ENCODE peak calls at places on chromosomes 11 and 22, in ten cellular contexts. One of them, this sample, is unnamed.

GRCh38 chr11:14350215-14350614 is 8.8 kb downstream of the RRAS2 start:
- DNase-seq in heart right ventricle: no peak
- DNase-seq in H1: no peak
- DNase-seq in psoas muscle: no peak
- DNase-seq in RWPE2: no peak
- DNase-seq in mucosa of descending colon: no peak
- DNase-seq in uterus: no peak
- DNase-seq in tibial nerve: no peak
- DNase-seq in heart left ventricle: no peak
- DNase-seq in epithelial cell of esophagus: no peak
- DNase-seq in this sample: no peak

GRCh38 chr22:44920183-44920582 is 89.6 kb downstream of the PHF21B start:
- DNase-seq in heart left ventricle: no peak
- DNase-seq in psoas muscle: no peak
- DNase-seq in H1: no peak
- DNase-seq in epithelial cell of esophagus: no peak
- DNase-seq in uterus: no peak
- DNase-seq in RWPE2: peak; percentile 45
- DNase-seq in tibial nerve: no peak
- DNase-seq in mucosa of descending colon: no peak
- DNase-seq in heart right ventricle: no peak
- DNase-seq in this sample: no peak

GRCh38 chr22:39478461-39478860 is 21.6 kb downstream of the MGAT3 start:
- DNase-seq in mucosa of descending colon: peak; percentile 70
- DNase-seq in psoas muscle: peak; percentile 55
- DNase-seq in uterus: no peak
- DNase-seq in heart right ventricle: no peak
- DNase-seq in RWPE2: no peak
- DNase-seq in tibial nerve: no peak
- DNase-seq in epithelial cell of esophagus: peak; percentile 61
- DNase-seq in heart left ventricle: no peak
- DNase-seq in H1: no peak
- DNase-seq in this sample: no peak

GRCh38 chr11:83910135-83910534 is 624.0 kb upstream of the CCDC90B start:
- DNase-seq in RWPE2: no peak
- DNase-seq in heart right ventricle: no peak
- DNase-seq in uterus: no peak
- DNase-seq in tibial nerve: no peak
- DNase-seq in heart left ventricle: no peak
- DNase-seq in epithelial cell of esophagus: no peak
- DNase-seq in psoas muscle: no peak
- DNase-seq in H1: no peak
- DNase-seq in mucosa of descending colon: no peak
- DNase-seq in this sample: no peak

GRCh38 chr11:33412231-33412630 is 155.1 kb downstream of the HIPK3 start:
- DNase-seq in H1: no peak
- DNase-seq in RWPE2: no peak
- DNase-seq in epithelial cell of esophagus: no peak
- DNase-seq in heart right ventricle: no peak
- DNase-seq in psoas muscle: no peak
- DNase-seq in tibial nerve: no peak
- DNase-seq in uterus: no peak
- DNase-seq in mucosa of descending colon: no peak
- DNase-seq in heart left ventricle: no peak
- DNase-seq in this sample: no peak

GRCh38 chr11:58199271-58199670 is 4.7 kb downstream of the OR1S2 start:
- DNase-seq in psoas muscle: no peak
- DNase-seq in heart right ventricle: no peak
- DNase-seq in tibial nerve: no peak
- DNase-seq in heart left ventricle: no peak
- DNase-seq in uterus: no peak
- DNase-seq in RWPE2: no peak
- DNase-seq in H1: no peak
- DNase-seq in mucosa of descending colon: no peak
- DNase-seq in epithelial cell of esophagus: no peak
- DNase-seq in this sample: no peak

GRCh38 chr22:46575915-46576555 is 38.6 kb upstream of the CELSR1 start:
- DNase-seq in heart right ventricle: no peak
- DNase-seq in uterus: no peak
- DNase-seq in psoas muscle: peak; percentile 44
- DNase-seq in RWPE2: peak; percentile 42
- DNase-seq in epithelial cell of esophagus: no peak
- DNase-seq in tibial nerve: no peak
- DNase-seq in mucosa of descending colon: peak; percentile 75
- DNase-seq in heart left ventricle: peak; percentile 33
- DNase-seq in H1: no peak
- DNase-seq in this sample: no peak

GRCh38 chr11:75492181-75492820 is 33.4 kb downstream of the GDPD5 start:
- DNase-seq in RWPE2: no peak
- DNase-seq in epithelial cell of esophagus: peak; percentile 62
- DNase-seq in H1: peak; percentile 21
- DNase-seq in heart left ventricle: no peak
- DNase-seq in heart right ventricle: no peak
- DNase-seq in psoas muscle: no peak
- DNase-seq in uterus: no peak
- DNase-seq in tibial nerve: no peak
- DNase-seq in mucosa of descending colon: no peak
- DNase-seq in this sample: no peak

GRCh38 chr11:77046060-77046501 is 11.9 kb downstream of the B3GNT6 start:
- DNase-seq in tibial nerve: no peak
- DNase-seq in epithelial cell of esophagus: peak; percentile 56
- DNase-seq in psoas muscle: no peak
- DNase-seq in RWPE2: no peak
- DNase-seq in uterus: peak; percentile 35
- DNase-seq in mucosa of descending colon: peak; percentile 85
- DNase-seq in heart right ventricle: peak; percentile 29
- DNase-seq in heart left ventricle: no peak
- DNase-seq in H1: no peak
- DNase-seq in this sample: no peak

GRCh38 chr11:70547821-70548670 is 149.7 kb downstream of the CTTN start:
- DNase-seq in psoas muscle: peak; percentile 39
- DNase-seq in tibial nerve: no peak
- DNase-seq in heart left ventricle: no peak
- DNase-seq in mucosa of descending colon: peak; percentile 50
- DNase-seq in epithelial cell of esophagus: no peak
- DNase-seq in uterus: no peak
- DNase-seq in RWPE2: no peak
- DNase-seq in heart right ventricle: no peak
- DNase-seq in H1: no peak
- DNase-seq in this sample: no peak

GRCh38 chr22:22079404-22080148 is 97.0 kb upstream of the TOP3B start:
- DNase-seq in RWPE2: no peak
- DNase-seq in H1: no peak
- DNase-seq in mucosa of descending colon: no peak
- DNase-seq in uterus: no peak
- DNase-seq in heart right ventricle: no peak
- DNase-seq in psoas muscle: no peak
- DNase-seq in tibial nerve: no peak
- DNase-seq in heart left ventricle: no peak
- DNase-seq in epithelial cell of esophagus: no peak
- DNase-seq in this sample: no peak

GRCh38 chr22:29587938-29588699 is 7.2 kb upstream of the NIPSNAP1 start:
- DNase-seq in RWPE2: peak; percentile 83
- DNase-seq in tibial nerve: no peak
- DNase-seq in heart left ventricle: no peak
- DNase-seq in mucosa of descending colon: no peak
- DNase-seq in psoas muscle: no peak
- DNase-seq in H1: no peak
- DNase-seq in heart right ventricle: no peak
- DNase-seq in uterus: no peak
- DNase-seq in epithelial cell of esophagus: peak; percentile 93
- DNase-seq in this sample: peak; percentile 63

GRCh38 chr11:66262696-66263095 is 5.7 kb upstream of the RAB1B start:
- DNase-seq in H1: no peak
- DNase-seq in tibial nerve: no peak
- DNase-seq in psoas muscle: peak; percentile 40
- DNase-seq in heart left ventricle: no peak
- DNase-seq in epithelial cell of esophagus: no peak
- DNase-seq in heart right ventricle: no peak
- DNase-seq in RWPE2: no peak
- DNase-seq in uterus: no peak
- DNase-seq in mucosa of descending colon: no peak
- DNase-seq in this sample: no peak
- H3K4me3 ChIP-seq in H1: no peak overlapping the region
- H3K4me3 ChIP-seq in tibial nerve: no peak overlapping the region
- H3K4me3 ChIP-seq in psoas muscle: no peak overlapping the region
- H3K4me3 ChIP-seq in heart left ventricle: no peak overlapping the region
- H3K4me3 ChIP-seq in epithelial cell of esophagus: no peak overlapping the region
- H3K4me3 ChIP-seq in heart right ventricle: no peak overlapping the region
- H3K4me3 ChIP-seq in RWPE2: no peak overlapping the region
- H3K4me3 ChIP-seq in uterus: no peak overlapping the region
- H3K4me3 ChIP-seq in mucosa of descending colon: no peak overlapping the region
- H3K4me3 ChIP-seq in this sample: no peak overlapping the region

DNA sequence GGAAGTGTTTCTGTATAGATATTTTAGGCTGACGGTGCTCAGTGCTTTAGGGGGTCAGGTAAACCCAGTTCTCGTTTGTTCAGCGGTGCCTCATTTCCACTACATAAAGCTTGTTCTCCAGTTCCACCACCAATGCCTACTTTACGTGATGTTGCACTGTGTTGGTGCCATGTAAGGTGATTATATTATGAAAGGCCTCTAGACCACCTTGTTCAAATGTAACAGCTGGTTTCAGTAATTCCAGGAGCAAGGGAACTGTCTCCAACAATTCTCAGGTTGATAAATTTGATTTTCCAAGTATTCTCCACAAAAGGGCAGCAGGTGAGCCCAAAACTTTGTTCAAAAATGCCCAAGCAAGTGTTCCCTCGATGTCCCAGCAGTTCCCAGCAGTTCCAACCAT is 83.7 kb upstream of the SEPTIN5 start:
- DNase-seq in uterus: no peak
- DNase-seq in tibial nerve: no peak
- DNase-seq in heart left ventricle: no peak
- DNase-seq in heart right ventricle: no peak
- DNase-seq in RWPE2: no peak
- DNase-seq in psoas muscle: no peak
- DNase-seq in mucosa of descending colon: no peak
- DNase-seq in epithelial cell of esophagus: no peak
- DNase-seq in H1: no peak
- DNase-seq in this sample: no peak
- TF ChIP-seq CTCF in uterus: no peak
- TF ChIP-seq CTCF in tibial nerve: no peak
- TF ChIP-seq CTCF in heart left ventricle: no peak
- TF ChIP-seq CTCF in heart right ventricle: no peak
- TF ChIP-seq CTCF in RWPE2: no peak
- TF ChIP-seq CTCF in psoas muscle: no peak
- TF ChIP-seq CTCF in mucosa of descending colon: no peak
- TF ChIP-seq CTCF in epithelial cell of esophagus: no peak
- TF ChIP-seq CTCF in H1: no peak
- TF ChIP-seq CTCF in this sample: no peak

DNA sequence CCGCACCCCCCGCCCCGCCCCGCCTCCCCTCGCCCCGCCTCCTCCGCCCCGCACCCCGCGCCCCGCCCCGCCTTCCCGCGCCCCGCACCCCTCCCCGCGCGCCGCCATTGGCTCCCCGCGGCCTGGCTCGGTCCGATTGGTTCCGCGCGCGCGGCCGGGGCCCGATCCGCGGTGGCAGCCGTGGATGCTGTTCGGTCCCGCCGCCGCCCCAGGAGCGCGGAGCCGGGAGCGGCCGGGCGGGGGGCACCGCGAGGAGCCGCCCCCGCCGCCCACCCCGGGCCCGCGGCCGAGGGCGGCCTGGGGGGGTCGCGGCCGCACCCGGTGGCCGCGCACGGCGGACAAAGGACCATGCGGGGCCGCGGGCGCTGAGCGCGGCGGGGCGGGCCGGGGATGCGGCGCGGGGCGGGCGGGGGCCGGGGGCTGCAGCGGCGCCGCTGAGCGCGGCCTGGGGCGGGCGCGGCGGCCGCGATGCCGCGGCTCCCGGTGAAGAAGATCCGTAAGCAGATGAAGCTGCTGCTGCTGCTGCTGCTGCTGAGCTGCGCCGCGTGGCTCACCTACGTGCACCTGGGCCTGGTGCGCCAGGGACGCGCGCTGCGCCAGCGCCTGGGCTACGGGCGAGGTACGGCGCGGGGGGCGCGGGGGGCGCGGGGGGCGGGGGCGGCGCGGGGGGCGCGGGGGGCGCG is at the start of gene B4GALNT4:
- DNase-seq in mucosa of descending colon: peak; percentile 13
- DNase-seq in psoas muscle: peak; percentile 34
- DNase-seq in heart left ventricle: no peak
- DNase-seq in H1: no peak
- DNase-seq in tibial nerve: no peak
- DNase-seq in uterus: no peak
- DNase-seq in heart right ventricle: no peak
- DNase-seq in epithelial cell of esophagus: peak; percentile 60
- DNase-seq in RWPE2: peak; percentile 63
- DNase-seq in this sample: no peak
- H3K4me3 ChIP-seq in mucosa of descending colon: no peak within 1 kb of the TSS
- H3K4me3 ChIP-seq in psoas muscle: peak within 1 kb of the TSS; percentile 2
- H3K4me3 ChIP-seq in heart left ventricle: peak within 1 kb of the TSS; percentile 24
- H3K4me3 ChIP-seq in H1: peak within 1 kb of the TSS; percentile 78
- H3K4me3 ChIP-seq in tibial nerve: peak within 1 kb of the TSS; percentile 52
- H3K4me3 ChIP-seq in uterus: peak within 1 kb of the TSS; percentile 11
- H3K4me3 ChIP-seq in heart right ventricle: peak within 1 kb of the TSS; percentile 20
- H3K4me3 ChIP-seq in epithelial cell of esophagus: peak within 1 kb of the TSS; percentile 62
- H3K4me3 ChIP-seq in RWPE2: peak within 1 kb of the TSS; percentile 53
- H3K4me3 ChIP-seq in this sample: peak within 1 kb of the TSS; percentile 70

DNA sequence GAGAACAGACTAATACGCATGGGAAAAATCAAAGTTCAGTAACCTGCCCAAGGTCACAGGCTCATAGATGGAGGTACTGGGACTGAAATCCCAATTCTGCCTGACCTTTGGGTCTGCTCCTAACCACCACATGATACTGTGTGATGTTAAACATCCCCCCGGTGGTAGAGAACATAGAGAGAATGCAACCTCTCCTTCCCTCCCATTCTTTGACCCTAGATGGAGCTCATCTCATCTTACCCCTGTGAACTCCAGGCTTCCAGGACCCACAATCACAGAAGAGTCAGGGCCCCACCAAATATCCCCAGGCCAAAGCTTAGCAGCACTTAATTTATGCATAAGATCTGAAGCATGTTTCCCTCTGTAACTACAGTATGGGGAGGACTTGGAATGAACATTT is 198.5 kb downstream of the MYO18B start:
- DNase-seq in tibial nerve: no peak
- DNase-seq in heart left ventricle: no peak
- DNase-seq in heart right ventricle: no peak
- DNase-seq in psoas muscle: no peak
- DNase-seq in epithelial cell of esophagus: no peak
- DNase-seq in uterus: no peak
- DNase-seq in RWPE2: no peak
- DNase-seq in mucosa of descending colon: no peak
- DNase-seq in H1: no peak
- DNase-seq in this sample: no peak
- TF ChIP-seq CTCF in tibial nerve: no peak
- TF ChIP-seq CTCF in heart left ventricle: no peak
- TF ChIP-seq CTCF in heart right ventricle: no peak
- TF ChIP-seq CTCF in psoas muscle: no peak
- TF ChIP-seq CTCF in epithelial cell of esophagus: no peak
- TF ChIP-seq CTCF in uterus: no peak
- TF ChIP-seq CTCF in RWPE2: no peak
- TF ChIP-seq CTCF in mucosa of descending colon: no peak
- TF ChIP-seq CTCF in H1: no peak
- TF ChIP-seq CTCF in this sample: no peak

GRCh38 chr11:125457814-125458343 is 38.2 kb downstream of the FEZ1 start:
- DNase-seq in psoas muscle: peak; percentile 70
- DNase-seq in uterus: peak; percentile 23
- DNase-seq in RWPE2: no peak
- DNase-seq in epithelial cell of esophagus: no peak
- DNase-seq in tibial nerve: peak; percentile 26
- DNase-seq in heart left ventricle: peak; percentile 73
- DNase-seq in heart right ventricle: peak; percentile 70
- DNase-seq in mucosa of descending colon: no peak
- DNase-seq in H1: no peak
- DNase-seq in this sample: peak; percentile 24
- H3K4me3 ChIP-seq in psoas muscle: no peak overlapping the region
- H3K4me3 ChIP-seq in uterus: no peak overlapping the region
- H3K4me3 ChIP-seq in RWPE2: no peak overlapping the region
- H3K4me3 ChIP-seq in epithelial cell of esophagus: no peak overlapping the region
- H3K4me3 ChIP-seq in tibial nerve: no peak overlapping the region
- H3K4me3 ChIP-seq in heart left ventricle: peak overlapping the region; percentile 4
- H3K4me3 ChIP-seq in heart right ventricle: no peak overlapping the region
- H3K4me3 ChIP-seq in mucosa of descending colon: no peak overlapping the region
- H3K4me3 ChIP-seq in H1: no peak overlapping the region
- H3K4me3 ChIP-seq in this sample: no peak overlapping the region

This sample was measured in AG04449.